ENCODE peak calls at places on chromosomes 16 and 17, in six cellular contexts. P, L, K, C, O and A are unnamed samples.

GRCh38 chr17:9672266-9672665 is 26.9 kb downstream of the USP43 start:
- DNase-seq in O (no peak), K (no peak), C (no peak), P (no peak), L (no peak), A (no peak)

GRCh38 chr17:76527430-76528111 is 9.9 kb downstream of the CYGB start:
- DNase-seq in O (no peak), K (peak), P (peak), C (no peak), L (no peak), A (no peak)

GRCh38 chr16:77335652-77336234 is 99.1 kb downstream of the ADAMTS18 start:
- DNase-seq in C (no peak), O (no peak), L (no peak), K (no peak), P (peak), A (peak)

GRCh38 chr16:17469742-17470001 is 1.1 kb downstream of the XYLT1 start:
- DNase-seq in K (no peak), C (no peak), P (no peak), O (no peak), L (no peak), A (no peak)

GRCh38 chr17:78375401-78376079 is 2.9 kb upstream of the PGS1 start:
- DNase-seq in C (no peak), L (no peak), P (no peak), O (no peak), K (no peak), A (no peak)

GRCh38 chr17:69057280-69057679 is 3.4 kb downstream of the ABCA9 start:
- DNase-seq in C (no peak), O (no peak), K (no peak), L (no peak), P (no peak), A (no peak)

GRCh38 chr16:85080923-85081498 is 31.3 kb downstream of the CIBAR2 start:
- DNase-seq in C (no peak), L (no peak), K (no peak), P (peak), O (no peak), A (no peak)

GRCh38 chr17:56596741-56597494 is 3.4 kb downstream of the NOG start:
- DNase-seq in K (no peak), O (peak), P (peak), L (no peak), C (peak), A (no peak)

GRCh38 chr17:74519951-74520553 is 11.2 kb downstream of the CD300LB start:
- DNase-seq in P (no peak), C (no peak), O (no peak), L (no peak), K (no peak), A (no peak)

GRCh38 chr16:53892155-53892554 is 188.2 kb downstream of the FTO start:
- DNase-seq in O (peak), L (no peak), C (peak), P (peak), K (no peak), A (peak)

GRCh38 chr17:8789743-8790142 is 9.4 kb downstream of the MFSD6L start:
- DNase-seq in K (no peak), C (no peak), P (no peak), O (no peak), L (no peak), A (no peak)

GRCh38 chr17:73586153-73586906 is 57.9 kb downstream of the SDK2 start:
- DNase-seq in C (peak), L (no peak), K (no peak), O (no peak), P (no peak), A (no peak)

GRCh38 chr17:80956321-80957190 is 35.1 kb upstream of the CHMP6 start:
- DNase-seq in L (no peak), C (no peak), K (no peak), O (no peak), P (peak), A (no peak)

GRCh38 chr17:13171790-13172189 is 154.0 kb upstream of the ELAC2 start:
- DNase-seq in P (no peak), C (no peak), K (no peak), L (no peak), O (no peak), A (no peak)

GRCh38 chr17:77645441-77646430 is 312.8 kb upstream of the TNRC6C start:
- DNase-seq in L (no peak), K (no peak), O (no peak), P (peak), C (no peak), A (no peak)

GRCh38 chr17:3762922-3763776 is 37.8 kb downstream of the ITGAE start:
- DNase-seq in K (no peak), C (no peak), L (no peak), O (no peak), P (no peak), A (no peak)

GRCh38 chr17:8369944-8370343 is 6.6 kb downstream of the KRABD2 start:
- DNase-seq in P (no peak), C (no peak), K (no peak), O (no peak), L (no peak), A (no peak)

GRCh38 chr16:389317-389716 is 7.5 kb upstream of the PGAP6 start:
- DNase-seq in O (no peak), P (no peak), C (no peak), L (no peak), K (no peak), A (no peak)

GRCh38 chr16:396199-396598 is 800 bp upstream of the NME4 start:
- DNase-seq in L (no peak), O (no peak), C (no peak), K (no peak), P (peak), A (no peak)

GRCh38 chr16:396605-397004 is 394 bp upstream of the NME4 start:
- DNase-seq in L (no peak), O (peak), K (no peak), P (peak), C (peak), A (no peak)

GRCh38 chr16:392450-393027 is 4.5 kb upstream of the NME4 start:
- DNase-seq in P (no peak), O (no peak), C (no peak), K (no peak), L (no peak), A (no peak)

GRCh38 chr16:391885-392335 is 5.1 kb upstream of the NME4 start:
- DNase-seq in P (peak), L (no peak), C (peak), K (peak), O (peak), A (no peak)
- TF ChIP-seq CTCF in P (peak), L (peak), C (peak), K (no peak), O (peak), A (peak)

GRCh38 chr17:82615084-82616020 is 32.9 kb downstream of the WDR45B start:
- DNase-seq in C (no peak), P (peak), K (no peak), O (no peak), L (no peak), A (no peak)
- TF ChIP-seq CTCF in C (peak), P (peak), K (no peak), O (no peak), L (no peak), A (peak)

GRCh38 chr17:2029911-2030778 is at the start of gene DPH1:
- DNase-seq in P (peak), L (peak), C (peak), K (peak), O (peak), A (peak)

GRCh38 chr17:2028737-2029136 is 1.2 kb upstream of the DPH1 start:
- DNase-seq in O (no peak), P (no peak), C (peak), K (no peak), L (no peak), A (no peak)

GRCh38 chr17:2028234-2028614 is 1.7 kb upstream of the DPH1 start:
- DNase-seq in C (peak), L (no peak), P (no peak), O (no peak), K (no peak), A (no peak)

GRCh38 chr17:2033128-2033527 is 3.2 kb downstream of the DPH1 start:
- DNase-seq in C (no peak), P (no peak), O (no peak), L (no peak), K (no peak), A (no peak)

DNA sequence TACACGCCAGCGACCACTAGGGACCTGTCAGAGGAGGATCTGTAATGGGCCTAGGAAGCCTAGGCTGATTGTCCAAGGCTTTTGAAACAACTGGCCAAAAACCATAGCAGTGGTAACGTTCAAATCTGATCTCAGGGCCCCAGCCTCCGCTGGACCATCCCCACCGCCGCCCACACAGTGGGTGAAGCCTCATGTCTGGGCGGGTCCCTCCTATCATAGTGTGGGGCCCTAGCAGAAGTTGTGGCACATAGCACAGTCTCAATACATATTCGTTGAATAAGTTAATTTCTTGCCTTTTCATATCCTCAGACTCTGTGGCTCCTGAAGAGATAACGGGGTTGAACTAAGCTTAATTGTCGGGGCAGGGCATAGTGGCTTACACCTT is 818 bp downstream of the DPH1 start:
- DNase-seq in L (no peak), O (no peak), P (peak), C (no peak), K (peak), A (peak)
- TF ChIP-seq CTCF in L (no peak), O (peak), P (peak), C (peak), K (peak), A (peak)

GRCh38 chr17:50133028-50133768 is 3.2 kb upstream of the SAMD14 start:
- DNase-seq in P (no peak), K (no peak), L (peak), O (no peak), C (no peak), A (no peak)
- TF ChIP-seq CTCF in P (no peak), K (no peak), L (no peak), O (no peak), C (no peak), A (no peak)

GRCh38 chr17:55174133-55174532 is 90.6 kb upstream of the HLF start:
- DNase-seq in P (no peak), L (no peak), C (no peak), K (no peak), O (no peak), A (no peak)

GRCh38 chr17:55175788-55176425 is 88.9 kb upstream of the HLF start:
- DNase-seq in L (no peak), K (no peak), P (no peak), C (no peak), O (no peak), A (no peak)

GRCh38 chr17:55172612-55173011 is 92.1 kb upstream of the HLF start:
- DNase-seq in K (no peak), C (no peak), O (no peak), P (no peak), L (no peak), A (no peak)

GRCh38 chr17:55177914-55178217 is 86.9 kb upstream of the HLF start:
- DNase-seq in K (no peak), O (no peak), P (no peak), L (no peak), C (no peak), A (no peak)

GRCh38 chr17:55177159-55177913 is 87.4 kb upstream of the HLF start:
- DNase-seq in O (no peak), C (no peak), L (no peak), P (peak), K (no peak), A (no peak)
- TF ChIP-seq CTCF in O (no peak), C (peak), L (no peak), P (peak), K (no peak), A (no peak)

DNA sequence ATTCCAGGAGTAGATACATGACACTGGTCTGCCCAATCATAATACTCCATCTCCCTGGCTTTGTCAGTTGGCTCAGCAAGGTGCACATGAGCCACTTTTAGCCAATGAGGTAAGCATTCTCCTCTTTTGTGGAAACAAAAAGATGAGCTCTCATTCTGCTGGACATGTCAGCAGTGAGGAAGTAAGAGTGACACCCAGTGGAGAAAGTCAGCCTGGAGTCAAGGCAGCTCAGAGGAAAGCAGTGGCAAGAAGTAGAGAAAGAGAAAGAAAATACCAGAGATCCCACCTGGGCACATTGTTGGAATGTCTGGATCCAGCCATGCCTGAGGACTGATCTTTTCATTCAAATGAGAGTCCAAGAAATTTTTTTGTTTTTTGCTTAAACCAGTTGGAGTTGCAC is 496.9 kb upstream of the C16orf82 start:
- DNase-seq in K (no peak), P (peak), C (peak), O (peak), L (no peak), A (no peak)
- TF ChIP-seq CTCF in K (no peak), P (peak), C (peak), O (peak), L (no peak), A (peak)

GRCh38 chr17:29620271-29620670 is 2.4 kb downstream of the CORO6 start:
- DNase-seq in O (no peak), P (no peak), C (no peak), K (no peak), L (peak), A (no peak)
- TF ChIP-seq CTCF in O (no peak), P (no peak), C (no peak), K (no peak), L (no peak), A (no peak)

DNA sequence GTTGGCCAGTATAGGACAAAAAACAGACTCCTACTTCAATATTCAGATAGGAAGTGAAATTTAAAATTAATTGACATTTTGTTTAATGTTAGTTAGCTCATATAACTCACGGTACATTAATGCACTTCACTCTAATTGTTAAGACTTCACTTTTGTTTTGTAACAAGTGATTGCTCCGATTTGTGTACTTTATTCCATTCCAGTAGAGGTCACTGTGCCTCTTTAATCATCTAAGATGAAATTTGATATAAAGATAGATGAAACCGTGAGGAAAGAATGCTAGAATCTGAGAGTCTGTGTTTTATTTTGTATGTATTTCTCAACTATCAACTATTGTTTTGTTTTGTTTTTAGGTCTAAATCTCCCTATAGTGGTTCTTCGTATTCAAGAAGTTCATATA is 29.0 kb downstream of the RBBP6 start:
- DNase-seq in P (no peak), O (no peak), L (no peak), K (no peak), C (peak), A (no peak)
- TF ChIP-seq CTCF in P (peak), O (peak), L (no peak), K (no peak), C (peak), A (peak)

GRCh38 chr16:10878328-10878643 is 1.3 kb downstream of the CIITA start:
- DNase-seq in L (no peak), K (no peak), O (no peak), P (no peak), C (no peak), A (no peak)

GRCh38 chr16:10876799-10877341 is at the start of gene CIITA:
- DNase-seq in K (peak), C (peak), O (no peak), L (peak), P (no peak), A (no peak)

GRCh38 chr16:10878644-10879498 is 1.9 kb downstream of the CIITA start:
- DNase-seq in L (no peak), K (peak), O (no peak), C (no peak), P (peak), A (no peak)

GRCh38 chr16:10876305-10876704 is 697 bp upstream of the CIITA start:
- DNase-seq in O (no peak), L (no peak), C (no peak), K (no peak), P (no peak), A (no peak)

DNA sequence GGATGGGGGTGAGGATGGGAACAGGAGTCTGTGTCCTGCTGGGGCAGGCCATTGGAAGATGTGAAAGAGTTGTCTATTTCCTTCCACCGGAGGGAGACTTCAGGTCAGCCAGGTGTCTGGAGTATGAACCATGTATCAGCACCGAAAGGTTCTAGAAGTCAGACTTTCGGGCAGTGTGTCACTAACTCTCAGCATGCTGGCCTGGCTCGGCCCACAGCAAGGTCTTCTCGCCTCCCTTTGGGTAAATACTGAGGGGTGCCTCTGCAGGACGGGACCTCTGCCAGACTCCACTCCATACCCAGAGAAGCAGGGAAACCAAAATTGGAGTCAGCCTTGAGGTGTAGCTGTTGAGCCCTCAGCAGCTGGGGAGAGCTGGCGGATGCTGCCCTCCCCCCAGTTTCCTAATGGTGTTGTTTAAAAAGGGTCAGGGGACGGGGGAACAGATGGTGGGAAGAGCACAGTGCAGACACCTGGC is 507 bp downstream of the CIITA start:
- DNase-seq in L (no peak), K (no peak), O (no peak), P (no peak), C (no peak), A (no peak)
- TF ChIP-seq CTCF in L (no peak), K (no peak), O (no peak), P (peak), C (no peak), A (no peak)